ENCODE peak calls at places on chromosomes 16 and 17, in seven cellular contexts. U is HL-60; M is heart left ventricle; J is A549; P is colonic mucosa; D is effector memory CD4-positive, alpha-beta T cell; Y is fibroblast of pulmonary artery. N is an unnamed sample.

GRCh38 chr16:23143391-23143790 is 5.9 kb downstream of the USP31 start:
- DNase-seq in U (no peak), M (no peak), Y (no peak), P (no peak), D (no peak), J (no peak), N (no peak)

GRCh38 chr16:13902677-13903076 is 17.3 kb upstream of the ERCC4 start:
- DNase-seq in J (no peak), P (no peak), U (no peak), Y (peak), D (no peak), M (no peak), N (no peak)

GRCh38 chr16:28538733-28539596 is at the start of gene NUPR1:
- DNase-seq in J (peak), D (no peak), U (no peak), Y (peak), P (peak), M (peak), N (no peak)

GRCh38 chr16:84103678-84104077 is 13.1 kb downstream of the MBTPS1 start:
- DNase-seq in U (no peak), D (no peak), Y (no peak), J (no peak), P (peak), M (no peak), N (no peak)

GRCh38 chr16:83901101-83901500 is 2.2 kb downstream of the MLYCD start:
- DNase-seq in D (no peak), M (no peak), Y (no peak), U (no peak), P (no peak), J (no peak), N (no peak)

GRCh38 chr16:15434425-15435215 is at the start of gene BMERB1:
- DNase-seq in D (no peak), P (peak), M (peak), U (no peak), Y (peak), J (peak), N (peak)

GRCh38 chr17:1495265-1495664 is 2.8 kb upstream of the MYO1C start:
- DNase-seq in U (no peak), M (peak), J (no peak), P (no peak), Y (peak), D (no peak), N (no peak)

GRCh38 chr16:15919331-15919730 is 30.1 kb upstream of the ABCC1 start:
- DNase-seq in U (no peak), D (no peak), Y (no peak), M (no peak), P (no peak), J (no peak), N (no peak)

GRCh38 chr17:66655861-66656260 is 179.1 kb upstream of the CACNG5 start:
- DNase-seq in P (no peak), J (no peak), U (no peak), M (no peak), Y (peak), D (no peak), N (no peak)

GRCh38 chr16:31141489-31142108 is 6.1 kb upstream of the PRSS8 start:
- DNase-seq in D (no peak), U (no peak), M (peak), P (peak), J (no peak), Y (no peak), N (no peak)

GRCh38 chr16:86251682-86252081 is 258.6 kb upstream of the FOXF1 start:
- DNase-seq in U (no peak), M (no peak), J (no peak), P (no peak), Y (no peak), D (no peak), N (no peak)

GRCh38 chr17:78142113-78142861 is 3.9 kb upstream of the C17orf99 start:
- DNase-seq in J (peak), P (peak), Y (peak), D (no peak), U (no peak), M (no peak), N (no peak)

GRCh38 chr17:5584383-5584951 is at the start of gene NLRP1:
- DNase-seq in U (peak), P (peak), M (peak), D (peak), J (no peak), Y (peak), N (peak)

GRCh38 chr17:78745407-78746088 is 36.5 kb downstream of the CYTH1 start:
- DNase-seq in M (no peak), Y (peak), P (no peak), J (no peak), D (peak), U (no peak), N (peak)

GRCh38 chr16:19860146-19861030 is 24.3 kb downstream of the GPRC5B start:
- DNase-seq in Y (peak), M (no peak), D (no peak), P (no peak), J (no peak), U (no peak), N (no peak)

GRCh38 chr17:57782642-57783337 is 37.7 kb upstream of the CCDC182 start:
- DNase-seq in U (no peak), Y (no peak), M (no peak), J (no peak), D (no peak), P (no peak), N (no peak)

GRCh38 chr16:2835638-2836493 is 5.8 kb downstream of the ZG16B start:
- DNase-seq in U (no peak), Y (peak), P (peak), J (peak), M (no peak), D (no peak), N (no peak)

GRCh38 chr16:86289304-86289703 is 221.0 kb upstream of the FOXF1 start:
- DNase-seq in D (no peak), U (no peak), Y (no peak), P (no peak), J (no peak), M (no peak), N (no peak)

GRCh38 chr16:1665829-1666228 is 12.2 kb upstream of the JPT2 start:
- DNase-seq in D (no peak), P (no peak), J (no peak), U (no peak), Y (no peak), M (no peak), N (no peak)

GRCh38 chr16:85395207-85395912 is 217.8 kb upstream of the GSE1 start:
- DNase-seq in U (no peak), Y (peak), D (no peak), M (peak), P (peak), J (peak), N (no peak)

GRCh38 chr16:19505600-19506303 is 16.1 kb downstream of the GDE1 start:
- DNase-seq in J (no peak), M (peak), Y (peak), P (no peak), D (no peak), U (no peak), N (no peak)

GRCh38 chr17:80569936-80570335 is 25.3 kb downstream of the RPTOR start:
- DNase-seq in M (no peak), D (no peak), J (no peak), Y (no peak), P (no peak), U (no peak), N (no peak)

GRCh38 chr17:80564545-80564944 is 19.9 kb downstream of the RPTOR start:
- DNase-seq in Y (no peak), J (no peak), D (no peak), U (no peak), P (no peak), M (no peak), N (no peak)

GRCh38 chr17:80568246-80568645 is 23.6 kb downstream of the RPTOR start:
- DNase-seq in Y (no peak), D (no peak), J (no peak), P (no peak), M (no peak), U (no peak), N (no peak)

GRCh38 chr17:80565347-80566053 is 20.9 kb downstream of the RPTOR start:
- DNase-seq in M (no peak), D (no peak), U (no peak), Y (no peak), J (no peak), P (no peak), N (no peak)

GRCh38 chr17:80566054-80566400 is 21.4 kb downstream of the RPTOR start:
- DNase-seq in P (no peak), M (no peak), J (no peak), D (no peak), Y (no peak), U (no peak), N (no peak)
- H3K4me3 ChIP-seq in P (no peak), M (no peak), J (no peak), D (no peak), Y (no peak), U (no peak), N (no peak)

DNA sequence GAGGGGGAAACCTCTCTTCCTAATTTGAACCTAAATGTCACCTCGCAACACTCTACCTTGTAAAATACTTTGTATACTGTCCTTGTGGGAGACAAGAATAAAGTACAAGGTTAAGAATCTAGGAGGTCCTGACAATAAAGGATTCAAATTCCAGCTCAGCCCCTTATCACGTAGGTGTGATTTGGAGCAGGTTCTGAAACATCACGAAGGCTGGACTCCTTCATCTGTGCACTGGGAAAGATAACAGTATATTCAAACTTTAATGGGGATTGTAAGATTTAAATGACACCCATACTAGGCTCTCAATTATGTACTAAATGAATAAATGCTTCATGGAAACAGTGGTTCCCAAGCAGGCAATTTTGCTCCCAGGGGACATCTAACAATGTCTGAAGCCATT is 2.1 kb downstream of the TXNDC11 start:
- DNase-seq in M (no peak), J (no peak), D (no peak), U (no peak), P (no peak), Y (no peak), N (no peak)
- H3K4me3 ChIP-seq in M (peak), J (peak), D (no peak), U (no peak), P (peak), Y (peak), N (peak)

GRCh38 chr17:59149051-59149450 is 5.9 kb downstream of the SKA2 start:
- DNase-seq in D (no peak), J (no peak), Y (peak), U (no peak), P (no peak), M (no peak), N (no peak)

GRCh38 chr17:59152925-59153324 is 2.1 kb downstream of the SKA2 start:
- DNase-seq in U (no peak), M (no peak), P (no peak), Y (no peak), J (no peak), D (no peak), N (no peak)

GRCh38 chr17:59151591-59151990 is 3.4 kb downstream of the SKA2 start:
- DNase-seq in Y (peak), M (no peak), P (no peak), D (no peak), J (no peak), U (no peak), N (no peak)

GRCh38 chr17:59149841-59150511 is 5.0 kb downstream of the SKA2 start:
- DNase-seq in Y (no peak), M (no peak), D (no peak), P (no peak), J (no peak), U (no peak), N (no peak)

DNA sequence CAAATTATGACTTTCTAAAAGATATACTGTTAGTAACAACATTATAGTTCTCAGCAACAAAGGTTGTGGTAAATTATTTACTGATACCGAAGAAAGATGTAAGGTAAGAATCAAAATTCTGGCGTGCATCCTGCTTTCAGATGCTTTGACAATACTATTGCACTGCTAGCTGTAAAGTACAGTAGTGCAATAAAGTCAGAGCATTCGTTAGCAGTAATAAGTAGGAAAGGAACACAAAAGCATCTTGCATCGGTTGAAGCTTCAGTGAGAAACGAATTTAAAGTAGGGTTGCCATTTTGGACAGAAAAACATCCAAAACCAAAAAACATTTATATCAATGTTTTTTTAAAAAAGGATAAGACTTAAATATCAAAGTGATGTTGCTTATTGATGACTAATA is 4.0 kb downstream of the SKA2 start:
- DNase-seq in M (no peak), Y (no peak), P (no peak), U (no peak), J (no peak), D (no peak), N (no peak)
- H3K4me3 ChIP-seq in M (no peak), Y (no peak), P (no peak), U (no peak), J (no peak), D (no peak), N (no peak)

GRCh38 chr17:80453980-80454556 is 22.3 kb downstream of the NPTX1 start:
- DNase-seq in D (no peak), J (peak), P (peak), Y (no peak), U (no peak), M (no peak), N (no peak)
- H3K4me3 ChIP-seq in D (peak), J (peak), P (peak), Y (peak), U (peak), M (peak), N (peak)

GRCh38 chr16:89278441-89279240 is 61.1 kb downstream of the ZNF778 start:
- DNase-seq in U (no peak), D (no peak), Y (no peak), M (no peak), P (no peak), J (no peak), N (no peak)
- H3K4me3 ChIP-seq in U (no peak), D (no peak), Y (no peak), M (no peak), P (no peak), J (no peak), N (no peak)

GRCh38 chr17:81278831-81279230 is 16.3 kb downstream of the SLC38A10 start:
- DNase-seq in U (no peak), M (no peak), Y (no peak), J (no peak), D (no peak), P (no peak), N (no peak)

GRCh38 chr17:81277938-81278693 is 17.0 kb downstream of the SLC38A10 start:
- DNase-seq in J (no peak), M (no peak), D (no peak), P (no peak), Y (no peak), U (no peak), N (no peak)

GRCh38 chr17:81279278-81280073 is 15.6 kb downstream of the SLC38A10 start:
- DNase-seq in D (no peak), U (no peak), J (no peak), P (no peak), M (no peak), Y (no peak), N (no peak)

GRCh38 chr17:81276781-81277180 is 18.3 kb downstream of the SLC38A10 start:
- DNase-seq in U (no peak), P (no peak), D (no peak), M (no peak), Y (no peak), J (no peak), N (no peak)

DNA sequence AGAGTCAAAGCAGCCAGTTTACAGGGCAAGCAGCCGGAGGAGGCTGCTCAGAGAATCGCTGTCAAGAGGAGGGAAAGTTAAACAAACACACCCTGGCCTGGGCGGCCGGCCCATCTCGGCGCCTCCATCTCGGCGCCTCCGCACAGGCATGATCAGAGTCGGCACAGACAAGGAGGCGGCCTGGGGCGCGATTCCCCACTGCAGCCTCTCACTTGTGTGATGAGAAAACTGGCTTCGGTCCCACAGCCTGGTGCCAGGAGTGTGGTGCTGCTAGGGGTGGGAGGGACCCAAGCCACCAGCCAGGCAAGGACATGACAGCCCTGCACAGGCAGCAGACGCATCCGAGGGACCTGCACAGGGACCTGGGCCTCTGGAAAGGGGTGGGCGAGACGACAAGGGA is 17.7 kb downstream of the SLC38A10 start:
- DNase-seq in P (peak), Y (no peak), U (no peak), M (peak), J (no peak), D (no peak), N (no peak)
- H3K4me3 ChIP-seq in P (no peak), Y (no peak), U (no peak), M (peak), J (no peak), D (no peak), N (no peak)

N was measured in CD8-positive, alpha-beta memory T cell.